ENCODE peak calls at places on chromosome 4, in seven cellular contexts. One of them, this sample, is unnamed.

GRCh38 chr4:150250998-150251651 is 172.9 kb downstream of the DCLK2 start:
- DNase-seq in HepG2: no peak
- DNase-seq in SK-N-SH: peak
- DNase-seq in GM12878: peak
- DNase-seq in H1: no peak
- DNase-seq in K562: peak
- DNase-seq in GM12892: no peak
- DNase-seq in this sample: peak

GRCh38 chr4:106329027-106329618 is 12.8 kb downstream of the AIMP1 start:
- DNase-seq in HepG2: peak
- DNase-seq in SK-N-SH: peak
- DNase-seq in GM12878: no peak
- DNase-seq in H1: no peak
- DNase-seq in K562: peak
- DNase-seq in GM12892: no peak
- DNase-seq in this sample: no peak

GRCh38 chr4:154018659-154019058 is 229.8 kb upstream of the SFRP2 start:
- DNase-seq in HepG2: no peak
- DNase-seq in SK-N-SH: peak
- DNase-seq in GM12878: no peak
- DNase-seq in H1: peak
- DNase-seq in K562: no peak
- DNase-seq in GM12892: no peak
- DNase-seq in this sample: no peak

GRCh38 chr4:137387924-137388323 is 144.4 kb downstream of the PCDH18 start:
- DNase-seq in HepG2: no peak
- DNase-seq in SK-N-SH: no peak
- DNase-seq in GM12878: no peak
- DNase-seq in H1: no peak
- DNase-seq in K562: no peak
- DNase-seq in GM12892: no peak
- DNase-seq in this sample: no peak

GRCh38 chr4:74320559-74321118 is 12.4 kb downstream of the EPGN start:
- DNase-seq in HepG2: peak
- DNase-seq in SK-N-SH: peak
- DNase-seq in GM12878: peak
- DNase-seq in H1: peak
- DNase-seq in K562: peak
- DNase-seq in GM12892: no peak
- DNase-seq in this sample: no peak

GRCh38 chr4:53962516-53963225 is 101.7 kb downstream of the CHIC2 start:
- DNase-seq in HepG2: no peak
- DNase-seq in SK-N-SH: peak
- DNase-seq in GM12878: no peak
- DNase-seq in H1: no peak
- DNase-seq in K562: no peak
- DNase-seq in GM12892: no peak
- DNase-seq in this sample: no peak

GRCh38 chr4:158741622-158742021 is 18.4 kb upstream of the PPID start:
- DNase-seq in HepG2: no peak
- DNase-seq in SK-N-SH: no peak
- DNase-seq in GM12878: no peak
- DNase-seq in H1: no peak
- DNase-seq in K562: no peak
- DNase-seq in GM12892: no peak
- DNase-seq in this sample: no peak

GRCh38 chr4:121728798-121729226 is 32.0 kb upstream of the ANXA5 start:
- DNase-seq in HepG2: no peak
- DNase-seq in SK-N-SH: no peak
- DNase-seq in GM12878: no peak
- DNase-seq in H1: no peak
- DNase-seq in K562: no peak
- DNase-seq in GM12892: no peak
- DNase-seq in this sample: no peak

GRCh38 chr4:121668368-121669162 is 28.2 kb downstream of the ANXA5 start:
- DNase-seq in HepG2: no peak
- DNase-seq in SK-N-SH: no peak
- DNase-seq in GM12878: no peak
- DNase-seq in H1: no peak
- DNase-seq in K562: no peak
- DNase-seq in GM12892: no peak
- DNase-seq in this sample: no peak

GRCh38 chr4:116926631-116927295 is 158.6 kb downstream of the TRAM1L1 start:
- DNase-seq in HepG2: no peak
- DNase-seq in SK-N-SH: no peak
- DNase-seq in GM12878: no peak
- DNase-seq in H1: no peak
- DNase-seq in K562: no peak
- DNase-seq in GM12892: no peak
- DNase-seq in this sample: no peak

GRCh38 chr4:115219315-115219840 is 106.0 kb upstream of the NDST4 start:
- DNase-seq in HepG2: no peak
- DNase-seq in SK-N-SH: no peak
- DNase-seq in GM12878: no peak
- DNase-seq in H1: no peak
- DNase-seq in K562: no peak
- DNase-seq in GM12892: no peak
- DNase-seq in this sample: no peak

GRCh38 chr4:145681956-145682355 is 2.0 kb downstream of the C4orf51 start:
- DNase-seq in HepG2: no peak
- DNase-seq in SK-N-SH: no peak
- DNase-seq in GM12878: no peak
- DNase-seq in H1: no peak
- DNase-seq in K562: no peak
- DNase-seq in GM12892: no peak
- DNase-seq in this sample: no peak

DNA sequence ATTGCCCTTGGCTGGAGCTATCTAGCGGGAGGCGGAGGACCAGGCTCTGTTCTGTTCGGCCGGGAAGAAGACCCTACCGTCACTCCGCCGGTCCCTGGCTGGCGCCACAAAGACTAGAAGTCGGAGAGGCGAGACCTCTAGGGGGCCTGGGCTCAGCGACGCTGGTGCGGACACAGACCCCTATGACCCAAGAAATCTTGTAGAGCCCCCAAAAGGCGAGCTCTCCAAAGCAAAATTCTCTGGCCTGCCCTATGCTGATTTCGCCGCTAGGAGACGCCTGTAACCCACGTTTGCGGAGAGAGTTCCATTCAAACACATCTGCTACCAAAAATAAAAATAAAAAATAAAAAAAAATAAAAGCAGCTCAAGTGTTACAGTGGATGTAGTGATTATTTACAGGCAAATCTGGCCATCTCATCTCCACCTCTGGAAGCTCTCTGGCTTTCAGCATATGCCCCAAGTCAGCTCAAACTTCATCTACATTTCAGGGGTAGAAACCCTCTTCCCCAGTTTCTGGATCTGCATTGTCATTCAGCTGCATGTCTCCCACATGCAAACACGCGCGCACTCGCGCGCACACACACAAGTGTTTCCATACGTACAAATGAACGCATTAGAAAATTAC is 2.4 kb upstream of the PCDH10 start:
- DNase-seq in HepG2: peak
- DNase-seq in SK-N-SH: peak
- DNase-seq in GM12878: no peak
- DNase-seq in H1: no peak
- DNase-seq in K562: no peak
- DNase-seq in GM12892: no peak
- DNase-seq in this sample: peak
- TF ChIP-seq TAF1 in HepG2: no peak
- TF ChIP-seq TAF1 in SK-N-SH: no peak
- TF ChIP-seq TAF1 in GM12878: no peak
- TF ChIP-seq TAF1 in H1: no peak
- TF ChIP-seq TAF1 in K562: no peak
- TF ChIP-seq TAF1 in GM12892: no peak
- TF ChIP-seq TAF1 in this sample: no peak

GRCh38 chr4:174503079-174503724 is 19.1 kb downstream of the HPGD start:
- DNase-seq in HepG2: no peak
- DNase-seq in SK-N-SH: no peak
- DNase-seq in GM12878: no peak
- DNase-seq in H1: no peak
- DNase-seq in K562: no peak
- DNase-seq in GM12892: no peak
- DNase-seq in this sample: no peak
- TF ChIP-seq TAF1 in HepG2: no peak
- TF ChIP-seq TAF1 in SK-N-SH: no peak
- TF ChIP-seq TAF1 in GM12878: no peak
- TF ChIP-seq TAF1 in H1: no peak
- TF ChIP-seq TAF1 in K562: no peak
- TF ChIP-seq TAF1 in GM12892: no peak
- TF ChIP-seq TAF1 in this sample: no peak

DNA sequence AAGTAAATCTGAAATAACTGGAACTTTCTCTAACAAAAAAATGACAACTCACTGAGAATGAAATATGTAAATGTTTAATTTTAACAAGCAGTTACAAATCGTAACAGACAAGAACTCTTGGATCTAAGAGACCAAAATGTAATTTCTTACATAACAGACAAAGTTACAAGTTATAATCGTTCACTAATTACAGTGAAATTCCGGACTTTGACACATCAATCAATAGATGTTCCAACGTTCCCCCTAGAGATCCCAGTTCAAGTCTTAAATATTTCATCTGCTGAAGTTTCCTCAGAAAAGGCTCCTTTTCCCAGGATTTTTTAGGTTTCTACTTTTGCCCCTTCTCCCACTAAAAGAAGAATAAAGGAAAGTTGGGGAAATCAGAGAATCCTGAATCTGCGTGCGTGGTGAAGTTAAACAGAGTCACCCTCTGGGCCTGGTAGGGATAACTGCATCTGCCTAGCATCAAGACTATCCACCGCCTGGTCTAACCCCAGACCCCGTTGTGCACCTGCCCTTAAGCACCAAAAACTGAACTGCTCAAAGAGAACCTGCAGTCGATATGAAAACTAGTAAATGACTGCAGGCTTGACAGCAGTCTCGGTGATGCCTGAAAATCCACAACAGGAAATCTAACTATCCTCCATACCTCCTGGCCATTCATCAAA is 2.3 kb downstream of the IRF2 start:
- DNase-seq in HepG2: no peak
- DNase-seq in SK-N-SH: peak
- DNase-seq in GM12878: no peak
- DNase-seq in H1: no peak
- DNase-seq in K562: peak
- DNase-seq in GM12892: peak
- DNase-seq in this sample: no peak
- TF ChIP-seq TAF1 in HepG2: no peak
- TF ChIP-seq TAF1 in SK-N-SH: no peak
- TF ChIP-seq TAF1 in GM12878: peak
- TF ChIP-seq TAF1 in H1: no peak
- TF ChIP-seq TAF1 in K562: no peak
- TF ChIP-seq TAF1 in GM12892: peak
- TF ChIP-seq TAF1 in this sample: no peak

GRCh38 chr4:138579146-138579545 is 337.0 kb upstream of the SLC7A11 start:
- DNase-seq in HepG2: no peak
- DNase-seq in SK-N-SH: no peak
- DNase-seq in GM12878: no peak
- DNase-seq in H1: no peak
- DNase-seq in K562: no peak
- DNase-seq in GM12892: no peak
- DNase-seq in this sample: no peak
- TF ChIP-seq TAF1 in HepG2: no peak
- TF ChIP-seq TAF1 in SK-N-SH: no peak
- TF ChIP-seq TAF1 in GM12878: no peak
- TF ChIP-seq TAF1 in H1: no peak
- TF ChIP-seq TAF1 in K562: no peak
- TF ChIP-seq TAF1 in GM12892: no peak
- TF ChIP-seq TAF1 in this sample: no peak

GRCh38 chr4:31917334-31917733 is 1197.2 kb downstream of the PCDH7 start:
- DNase-seq in HepG2: no peak
- DNase-seq in SK-N-SH: no peak
- DNase-seq in GM12878: no peak
- DNase-seq in H1: no peak
- DNase-seq in K562: no peak
- DNase-seq in GM12892: no peak
- DNase-seq in this sample: no peak
- TF ChIP-seq TAF1 in HepG2: no peak
- TF ChIP-seq TAF1 in SK-N-SH: no peak
- TF ChIP-seq TAF1 in GM12878: no peak
- TF ChIP-seq TAF1 in H1: no peak
- TF ChIP-seq TAF1 in K562: no peak
- TF ChIP-seq TAF1 in GM12892: no peak
- TF ChIP-seq TAF1 in this sample: no peak

DNA sequence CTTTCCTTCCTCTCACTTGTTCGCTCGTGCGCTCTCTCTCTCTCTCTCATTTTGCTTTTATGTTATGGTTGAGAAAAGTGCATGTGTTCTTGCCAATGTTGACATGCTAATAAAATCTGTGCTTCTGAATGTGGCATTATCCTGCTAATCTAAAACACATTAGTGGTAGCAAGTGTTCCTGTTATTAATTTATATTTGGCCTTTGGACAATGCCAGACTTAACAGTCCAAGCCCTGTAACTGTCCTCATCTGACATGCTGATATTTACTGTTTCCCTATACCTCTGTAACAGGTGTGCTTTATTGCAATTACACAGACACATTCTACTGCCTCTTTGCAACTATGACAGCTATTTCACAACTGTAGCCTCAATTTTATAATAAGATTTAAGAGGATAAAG is 2.7 kb downstream of the PPARGC1A start:
- DNase-seq in HepG2: no peak
- DNase-seq in SK-N-SH: no peak
- DNase-seq in GM12878: no peak
- DNase-seq in H1: no peak
- DNase-seq in K562: no peak
- DNase-seq in GM12892: no peak
- DNase-seq in this sample: no peak
- TF ChIP-seq TAF1 in HepG2: no peak
- TF ChIP-seq TAF1 in SK-N-SH: no peak
- TF ChIP-seq TAF1 in GM12878: no peak
- TF ChIP-seq TAF1 in H1: no peak
- TF ChIP-seq TAF1 in K562: no peak
- TF ChIP-seq TAF1 in GM12892: no peak
- TF ChIP-seq TAF1 in this sample: no peak

DNA sequence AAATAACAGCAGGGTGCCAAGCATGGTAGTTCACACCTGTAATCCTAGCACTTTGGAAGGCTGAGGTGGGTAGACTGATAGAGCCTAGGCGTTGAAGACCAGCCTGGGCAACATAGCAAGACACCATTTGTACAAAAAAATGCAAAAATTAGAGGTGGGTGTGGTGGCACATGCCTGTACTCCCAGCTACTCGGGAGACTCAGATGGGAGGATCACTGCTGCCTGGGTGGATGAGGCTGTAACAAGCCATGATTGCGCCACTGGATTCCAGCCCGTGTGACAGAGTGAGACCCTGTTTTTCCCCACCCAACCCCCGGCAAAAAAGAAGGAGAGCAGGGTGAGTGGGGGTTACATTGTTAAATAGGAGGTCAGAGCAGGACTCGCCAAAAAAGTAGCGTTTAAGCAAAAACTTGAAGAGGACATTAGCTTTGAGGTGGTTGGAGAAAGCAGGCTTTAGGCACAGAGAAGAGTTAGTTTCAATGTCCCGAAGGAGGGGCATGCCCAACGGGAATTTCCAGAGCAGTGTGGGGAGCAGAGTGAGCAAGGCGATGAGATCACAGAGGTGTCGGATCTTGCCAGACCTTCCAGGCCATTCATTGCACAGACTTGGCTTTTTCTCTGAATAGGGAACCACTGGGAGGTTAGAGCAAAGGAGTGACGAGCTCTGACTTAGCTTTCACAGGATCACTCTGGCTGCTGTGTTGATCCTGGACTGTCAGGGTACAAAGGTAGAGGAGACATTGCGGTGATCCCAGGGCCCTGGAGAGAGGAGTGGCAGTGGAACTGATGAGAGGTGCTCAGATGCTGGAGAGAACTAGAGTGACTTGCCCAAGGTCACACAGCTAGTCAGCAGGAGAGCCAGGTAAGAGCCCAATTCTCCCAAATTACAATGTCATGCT is 70.6 kb downstream of the TRAPPC11 start:
- DNase-seq in HepG2: peak
- DNase-seq in SK-N-SH: no peak
- DNase-seq in GM12878: no peak
- DNase-seq in H1: no peak
- DNase-seq in K562: no peak
- DNase-seq in GM12892: no peak
- DNase-seq in this sample: no peak
- TF ChIP-seq TAF1 in HepG2: no peak
- TF ChIP-seq TAF1 in SK-N-SH: no peak
- TF ChIP-seq TAF1 in GM12878: no peak
- TF ChIP-seq TAF1 in H1: no peak
- TF ChIP-seq TAF1 in K562: no peak
- TF ChIP-seq TAF1 in GM12892: no peak
- TF ChIP-seq TAF1 in this sample: no peak